ENCODE peak calls at places on chromosome 4, in five cellular contexts. U is RCC 7860; Z is coronary artery; B is stimulated activated naive CD8-positive, alpha-beta T cell treated with anti-CD3 and anti-CD28 coated beads, Interleukin-15, Interleukin-2, amounts not matched to agents 100 U/mL and 50 U/mL, for 24 hours; V is NCI-H1436 treated with DMSO at 0.1 percent for 48 hours. G is an unnamed sample.

GRCh38 chr4:125961626-125962025 is 646.9 kb downstream of the FAT4 start:
- DNase-seq in U (no peak), Z (no peak), V (no peak), B (no peak), G (peak)

GRCh38 chr4:85790582-85790981 is 315.6 kb downstream of the ARHGAP24 start:
- DNase-seq in U (no peak), V (no peak), B (no peak), Z (no peak), G (no peak)

GRCh38 chr4:158817562-158818370 is 48.9 kb downstream of the FNIP2 start:
- DNase-seq in V (no peak), U (no peak), B (no peak), Z (no peak), G (no peak)

GRCh38 chr4:175147233-175147632 is 229.1 kb downstream of the ADAM29 start:
- DNase-seq in U (no peak), Z (no peak), B (no peak), V (no peak), G (no peak)

GRCh38 chr4:59553063-59553738 is 1646.9 kb upstream of the ADGRL3 start:
- DNase-seq in Z (no peak), B (no peak), V (no peak), U (peak), G (no peak)

GRCh38 chr4:83230928-83231327 is 53.7 kb downstream of the COQ2 start:
- DNase-seq in Z (no peak), U (no peak), B (no peak), V (no peak), G (no peak)

GRCh38 chr4:165016971-165017370 is 14.8 kb upstream of the TRIM60 start:
- DNase-seq in V (no peak), U (no peak), Z (no peak), B (no peak), G (no peak)

GRCh38 chr4:122458625-122459024 is 2.1 kb upstream of the IL2 start:
- DNase-seq in V (no peak), U (peak), Z (no peak), B (peak), G (no peak)

GRCh38 chr4:153117554-153117953 is 86.7 kb upstream of the TRIM2 start:
- DNase-seq in B (no peak), V (no peak), Z (no peak), U (no peak), G (no peak)

GRCh38 chr4:8177956-8178355 is 19.3 kb upstream of the ABLIM2 start:
- DNase-seq in U (no peak), V (no peak), Z (no peak), B (no peak), G (no peak)

GRCh38 chr4:4766570-4766969 is 92.9 kb upstream of the MSX1 start:
- DNase-seq in U (no peak), B (no peak), Z (no peak), V (no peak), G (no peak)

GRCh38 chr4:29588615-29589014 is 1131.6 kb upstream of the PCDH7 start:
- DNase-seq in U (no peak), V (no peak), Z (no peak), B (no peak), G (no peak)

GRCh38 chr4:73870778-73871177 is 1.6 kb downstream of the CXCL1 start:
- DNase-seq in V (no peak), Z (no peak), B (no peak), U (no peak), G (no peak)

GRCh38 chr4:54898163-54898562 is 227.2 kb downstream of the KDR start:
- DNase-seq in Z (no peak), V (no peak), B (no peak), U (no peak), G (no peak)

GRCh38 chr4:71487324-71487677 is 148.5 kb downstream of the SLC4A4 start:
- DNase-seq in Z (no peak), U (no peak), B (no peak), V (no peak), G (no peak)

GRCh38 chr4:38082424-38083374 is 122.5 kb downstream of the PTTG2 start:
- DNase-seq in U (peak), B (no peak), Z (no peak), V (no peak), G (no peak)